ENCODE peak calls at places on chromosomes 4 and X, in nine cellular contexts. U, S, V, Y, O, F, I, R and W are unnamed samples. For H3K4me1 and H3K27me3, the result is how much of the 10 kb centered on the place peaks cover.

GRCh38 chrX:13750204-13750603 is 15.7 kb downstream of the OFD1 start:
- DNase-seq in U (no peak), S (no peak), V (peak), Y (no peak), O (no peak), F (peak), I (no peak), R (no peak), W (no peak)

GRCh38 chr4:158782539-158783360 is 13.9 kb downstream of the FNIP2 start:
- DNase-seq in U (no peak), S (no peak), V (no peak), Y (no peak), O (no peak), F (peak), I (no peak), R (no peak), W (no peak)

GRCh38 chr4:6969826-6970800 is 60.5 kb downstream of the TBC1D14 start:
- DNase-seq in U (no peak), S (no peak), V (no peak), Y (no peak), O (no peak), F (no peak), I (no peak), R (no peak), W (no peak)

GRCh38 chrX:113973706-113974105 is 610.2 kb upstream of the HTR2C start:
- DNase-seq in U (no peak), S (no peak), V (no peak), Y (no peak), O (no peak), F (no peak), I (no peak), R (no peak), W (no peak)

GRCh38 chr4:87036713-87037112 is 101.9 kb downstream of the AFF1 start:
- DNase-seq in U (no peak), S (no peak), V (no peak), Y (no peak), O (no peak), F (no peak), I (no peak), R (no peak), W (no peak)

GRCh38 chr4:58247792-58248191 is 1137.6 kb upstream of the IGFBP7 start:
- DNase-seq in U (no peak), S (peak), V (peak), Y (no peak), O (no peak), F (no peak), I (no peak), R (no peak), W (no peak)

GRCh38 chr4:124804584-124804983 is 92.1 kb upstream of the ANKRD50 start:
- DNase-seq in U (no peak), S (no peak), V (peak), Y (no peak), O (no peak), F (peak), I (no peak), R (no peak), W (no peak)

GRCh38 chr4:53234669-53235068 is 131.2 kb downstream of the SCFD2 start:
- DNase-seq in U (no peak), S (no peak), V (no peak), Y (no peak), O (no peak), F (no peak), I (no peak), R (no peak), W (no peak)

GRCh38 chr4:159048166-159048886 is 54.6 kb upstream of the RAPGEF2 start:
- DNase-seq in U (peak), S (peak), V (peak), Y (peak), O (no peak), F (peak), I (peak), R (no peak), W (no peak)

GRCh38 chrX:120457766-120458180 is 11.3 kb downstream of the LAMP2 start:
- DNase-seq in U (no peak), S (no peak), V (peak), Y (no peak), O (no peak), F (peak), I (no peak), R (peak), W (no peak)

GRCh38 chr4:149791836-149792235 is 23.8 kb downstream of the IQCM start:
- DNase-seq in U (no peak), S (no peak), V (no peak), Y (no peak), O (no peak), F (peak), I (no peak), R (no peak), W (no peak)

GRCh38 chr4:22668301-22668700 is 24.4 kb upstream of the GBA3 start:
- DNase-seq in U (no peak), S (no peak), V (peak), Y (no peak), O (no peak), F (peak), I (no peak), R (no peak), W (no peak)

GRCh38 chr4:139568206-139568969 is 12.4 kb upstream of the SETD7 start:
- DNase-seq in U (no peak), S (peak), V (no peak), Y (no peak), O (no peak), F (no peak), I (no peak), R (no peak), W (no peak)

GRCh38 chr4:76782837-76783236 is 115.1 kb downstream of the SOWAHB start:
- DNase-seq in U (no peak), S (no peak), V (peak), Y (no peak), O (no peak), F (peak), I (no peak), R (no peak), W (no peak)

DNA sequence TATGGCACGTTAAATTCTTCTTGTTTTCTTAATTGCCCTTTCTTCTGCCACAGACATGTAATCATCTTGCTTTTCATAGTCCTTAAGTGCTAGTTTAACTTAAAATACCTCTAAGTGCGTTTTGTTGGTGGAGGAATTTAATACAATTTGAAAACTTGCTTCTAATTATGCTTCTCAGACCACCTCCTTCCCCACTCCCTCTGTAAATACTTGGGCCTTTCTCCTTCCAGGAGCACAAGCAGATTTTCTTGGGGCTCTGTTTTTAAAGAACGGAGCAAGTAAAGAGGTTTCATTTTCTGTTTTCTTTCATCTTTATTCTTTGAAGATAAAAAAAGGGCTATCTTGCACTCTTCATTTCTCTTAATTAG is 559 bp upstream of the PCDH18 start:
- DNase-seq in U (no peak), S (no peak), V (peak), Y (no peak), O (no peak), F (peak), I (no peak), R (no peak), W (no peak)
- H3K4me1 ChIP-seq in U (under half), S (under half), V (under half), Y (under half), O (under half), F (under half), I (under half), R (under half), W (under half)

DNA sequence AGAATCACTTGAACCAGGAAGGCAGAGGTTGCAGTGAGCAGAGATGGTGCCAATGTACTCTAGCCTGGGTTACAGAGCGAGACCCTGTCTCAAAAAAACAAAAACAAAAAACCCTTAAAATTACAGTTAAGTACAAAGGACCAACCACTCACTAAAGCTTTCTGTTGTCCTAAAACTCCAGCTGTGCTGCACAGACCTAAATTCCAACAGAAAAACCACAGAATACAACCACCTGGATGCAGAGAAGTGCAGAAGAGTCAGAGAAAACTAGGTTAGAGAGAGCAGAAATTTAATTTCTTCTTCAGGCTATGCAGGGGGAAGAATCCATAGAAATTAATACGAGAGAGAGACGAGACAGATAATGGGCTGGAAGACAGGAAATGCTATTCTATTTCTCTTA is 376.8 kb upstream of the CXorf51A start:
- DNase-seq in U (no peak), S (no peak), V (no peak), Y (no peak), O (no peak), F (no peak), I (no peak), R (no peak), W (no peak)
- H3K27ac ChIP-seq in U (no peak), S (no peak), V (no peak), Y (no peak), O (no peak), F (no peak), I (no peak), R (no peak), W (no peak)

DNA sequence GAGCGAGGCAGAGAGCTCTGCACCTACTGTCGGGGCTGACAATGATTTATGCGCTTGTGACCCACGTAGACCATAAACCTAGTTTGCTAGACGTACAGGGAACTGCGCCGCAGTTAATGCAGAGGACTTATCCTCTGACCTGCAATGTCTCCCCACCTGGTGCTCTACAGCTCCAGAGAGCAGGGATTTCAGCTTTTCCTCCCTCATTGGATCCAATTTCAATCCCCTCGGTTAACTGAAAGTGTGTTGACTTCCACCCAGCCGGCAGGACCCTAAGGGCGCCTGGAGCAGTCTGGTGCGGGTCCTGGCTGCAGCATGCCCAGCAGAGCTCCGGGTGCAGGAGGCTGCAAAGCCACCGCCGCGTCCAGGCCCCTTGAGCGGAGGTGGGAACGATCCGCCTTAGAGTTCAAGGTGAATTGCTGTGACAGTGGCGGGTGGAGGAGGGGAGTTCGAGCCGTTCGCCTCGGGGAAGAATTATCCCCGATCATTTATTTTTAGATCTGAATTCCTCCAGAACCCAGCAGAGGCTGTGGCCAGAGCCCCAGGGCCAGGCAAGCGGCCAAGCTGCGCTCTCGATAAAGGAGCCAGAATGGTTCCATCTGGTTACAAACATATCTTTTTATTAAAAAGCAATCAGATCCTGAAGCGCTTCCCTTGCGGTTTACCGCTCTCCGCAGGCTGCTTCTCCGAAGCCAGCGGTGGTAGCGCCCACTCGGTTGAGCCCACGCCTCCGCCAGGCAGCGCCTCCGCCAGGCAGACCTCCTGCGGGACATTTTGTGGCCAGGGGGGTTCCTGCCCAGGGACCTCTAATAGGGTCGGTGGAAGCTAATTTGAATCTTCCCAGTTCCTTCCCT is 66.0 kb downstream of the FBXO8 start:
- DNase-seq in U (no peak), S (no peak), V (peak), Y (no peak), O (no peak), F (peak), I (peak), R (peak), W (no peak)
- H3K27me3 ChIP-seq in U (half or more), S (half or more), V (under half), Y (under half), O (half or more), F (under half), I (half or more), R (under half), W (under half)

DNA sequence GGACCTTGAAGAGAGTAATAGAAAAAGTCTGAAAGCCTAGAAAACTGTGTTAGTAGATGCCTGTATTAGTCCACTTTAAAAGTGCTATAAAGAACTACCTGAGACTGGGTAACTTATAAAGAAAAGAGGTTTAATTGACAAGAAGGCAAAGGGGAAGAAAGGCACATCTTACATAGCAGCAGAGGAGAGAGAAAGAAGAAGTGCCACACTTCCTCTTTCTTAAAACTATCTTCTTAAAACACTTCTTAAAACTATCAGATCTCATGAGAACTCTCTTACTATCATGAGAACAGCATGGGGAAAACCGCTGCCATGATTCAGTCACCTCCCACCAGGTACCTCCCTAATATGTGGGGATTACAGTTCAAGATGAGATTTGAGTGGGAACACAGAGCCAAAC is 18.8 kb upstream of the COL25A1 start:
- DNase-seq in U (no peak), S (no peak), V (no peak), Y (no peak), O (no peak), F (no peak), I (no peak), R (no peak), W (no peak)
- H3K4me1 ChIP-seq in U (under half), S (under half), V (under half), Y (under half), O (under half), F (under half), I (under half), R (under half), W (under half)